ENCODE peak calls at places on chromosomes 11 and 22, in seven cellular contexts. F is ovary, C is AG04450, W is stomach, K is GM23338, J is breast epithelium, P is AG10803. Z is an unnamed sample.

GRCh38 chr11:32830413-32830738 is 649 bp downstream of the PRRG4 start:
- DNase-seq in J (peak), F (no peak), W (peak), P (no peak), C (no peak), K (peak), Z (no peak)

GRCh38 chr11:72637926-72638325 is 36.3 kb downstream of the PDE2A start:
- DNase-seq in C (no peak), F (no peak), W (no peak), P (no peak), J (no peak), K (no peak), Z (no peak)

GRCh38 chr22:45240810-45241631 is at the start of gene KIAA0930:
- DNase-seq in K (peak), F (peak), C (peak), W (peak), J (peak), P (peak), Z (peak)

GRCh38 chr11:79415411-79415810 is 25.4 kb downstream of the TENM4 start:
- DNase-seq in J (no peak), F (no peak), K (no peak), W (no peak), P (no peak), C (no peak), Z (no peak)

GRCh38 chr11:18312012-18312411 is 9.9 kb downstream of the HPS5 start:
- DNase-seq in K (no peak), P (peak), F (no peak), W (no peak), C (no peak), J (no peak), Z (no peak)

GRCh38 chr11:3137486-3138177 is 27.5 kb downstream of the OSBPL5 start:
- DNase-seq in K (no peak), P (no peak), J (no peak), W (no peak), F (no peak), C (no peak), Z (no peak)

GRCh38 chr22:31192513-31192912 is 19.6 kb upstream of the LIMK2 start:
- DNase-seq in F (no peak), K (no peak), J (no peak), C (peak), P (peak), W (no peak), Z (no peak)

GRCh38 chr11:61023086-61024035 is 51.9 kb downstream of the CD6 start:
- DNase-seq in F (no peak), C (no peak), P (no peak), W (peak), J (no peak), K (no peak), Z (no peak)

GRCh38 chr11:131005829-131006228 is 89.5 kb upstream of the SNX19 start:
- DNase-seq in C (no peak), W (no peak), P (no peak), J (no peak), F (no peak), K (no peak), Z (no peak)

GRCh38 chr11:130124096-130124495 is 35.5 kb upstream of the ST14 start:
- DNase-seq in W (peak), P (peak), F (no peak), J (no peak), K (no peak), C (peak), Z (no peak)

GRCh38 chr11:83717551-83717950 is 431.4 kb upstream of the CCDC90B start:
- DNase-seq in F (no peak), C (no peak), J (no peak), P (no peak), W (no peak), K (peak), Z (no peak)

GRCh38 chr11:15927196-15927865 is 429.0 kb downstream of the SOX6 start:
- DNase-seq in C (no peak), P (no peak), K (no peak), J (no peak), F (no peak), W (no peak), Z (no peak)

GRCh38 chr11:19393941-19394340 is 153.2 kb upstream of the E2F8 start:
- DNase-seq in K (no peak), W (no peak), F (no peak), P (peak), C (no peak), J (no peak), Z (no peak)

GRCh38 chr11:66834943-66835342 is 8.3 kb upstream of the RCE1 start:
- DNase-seq in P (no peak), W (no peak), K (no peak), C (no peak), J (no peak), F (no peak), Z (no peak)

GRCh38 chr11:35619754-35620640 is 1.7 kb downstream of the FJX1 start:
- DNase-seq in J (no peak), K (peak), W (no peak), C (no peak), F (peak), P (no peak), Z (peak)

GRCh38 chr22:49469896-49470740 is 357.6 kb downstream of the BRD1 start:
- DNase-seq in C (no peak), K (peak), J (no peak), W (no peak), P (no peak), F (no peak), Z (no peak)

GRCh38 chr11:111455291-111456085 is 56.7 kb downstream of the BTG4 start:
- DNase-seq in K (no peak), W (no peak), F (no peak), J (no peak), P (no peak), C (no peak), Z (no peak)

GRCh38 chr11:83816572-83817187 is 530.5 kb upstream of the CCDC90B start:
- DNase-seq in F (no peak), J (no peak), W (no peak), C (no peak), P (peak), K (peak), Z (no peak)

GRCh38 chr11:70736937-70737640 is 338.8 kb downstream of the CTTN start:
- DNase-seq in J (no peak), P (no peak), W (no peak), F (no peak), C (no peak), K (no peak), Z (no peak)

GRCh38 chr11:16604784-16605439 is 133.5 kb upstream of the C11orf58 start:
- DNase-seq in F (no peak), C (no peak), J (no peak), P (peak), K (peak), W (peak), Z (peak)

GRCh38 chr22:38802671-38803121 is 8.8 kb upstream of the DNAL4 start:
- DNase-seq in J (peak), F (peak), P (peak), C (peak), K (peak), W (peak), Z (no peak)

GRCh38 chr11:33802414-33802950 is 28.2 kb upstream of the FBXO3 start:
- DNase-seq in J (no peak), C (peak), W (peak), K (peak), F (peak), P (peak), Z (peak)

GRCh38 chr11:130407978-130408377 is 20.4 kb downstream of the ADAMTS8 start:
- DNase-seq in W (no peak), K (no peak), C (no peak), F (no peak), J (no peak), P (peak), Z (no peak)

GRCh38 chr11:134664863-134665535 is 253.0 kb upstream of the B3GAT1 start:
- DNase-seq in J (no peak), C (no peak), P (no peak), W (peak), K (no peak), F (no peak), Z (no peak)

GRCh38 chr11:91932151-91932821 is 292.3 kb upstream of the FAT3 start:
- DNase-seq in P (peak), K (peak), F (no peak), C (no peak), W (no peak), J (no peak), Z (no peak)

GRCh38 chr11:62546937-62547625 is 475 bp upstream of the AHNAK start:
- DNase-seq in F (no peak), P (no peak), K (peak), W (no peak), C (no peak), J (no peak), Z (no peak)

GRCh38 chr11:62545437-62546243 is 966 bp downstream of the AHNAK start:
- DNase-seq in W (peak), J (peak), P (peak), F (peak), K (peak), C (peak), Z (no peak)

GRCh38 chr11:62548545-62549335 is 2.1 kb upstream of the AHNAK start:
- DNase-seq in C (no peak), F (no peak), P (no peak), W (peak), K (no peak), J (no peak), Z (no peak)

GRCh38 chr11:62546244-62546936 is at the start of gene AHNAK:
- DNase-seq in K (peak), J (peak), P (peak), F (peak), C (no peak), W (peak), Z (peak)

GRCh38 chr11:62547691-62548281 is 1.2 kb upstream of the AHNAK start:
- DNase-seq in C (no peak), W (peak), F (no peak), P (no peak), J (peak), K (no peak), Z (no peak)
- H3K4me3 ChIP-seq in C (peak), W (peak), F (peak), P (peak), J (peak), K (peak), Z (no peak)

DNA sequence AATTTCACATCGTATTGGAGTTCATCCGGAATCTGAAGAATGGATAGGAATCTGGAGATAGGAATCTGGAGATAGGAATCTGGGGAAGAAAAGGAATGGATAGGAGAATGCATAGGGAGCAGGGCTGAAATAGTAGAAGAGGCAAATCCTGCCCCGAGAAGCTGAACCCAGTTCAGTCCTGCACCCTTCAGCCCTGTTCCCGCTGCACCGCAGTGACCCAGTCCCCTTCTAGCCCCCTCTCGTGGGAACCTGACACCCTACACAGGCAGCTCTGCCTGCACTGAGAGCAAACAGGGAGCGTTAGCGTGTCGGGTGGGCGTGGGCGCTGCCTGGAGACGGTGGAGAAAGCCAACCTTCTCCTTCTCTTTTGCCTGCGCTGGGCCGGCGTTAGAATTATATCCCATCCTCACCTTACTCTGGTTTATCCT is 1.1 kb upstream of the CCKBR start:
- DNase-seq in J (no peak), F (no peak), C (no peak), P (no peak), K (peak), W (peak), Z (peak)
- H3K4me3 ChIP-seq in J (peak), F (peak), C (no peak), P (no peak), K (peak), W (peak), Z (peak)

DNA sequence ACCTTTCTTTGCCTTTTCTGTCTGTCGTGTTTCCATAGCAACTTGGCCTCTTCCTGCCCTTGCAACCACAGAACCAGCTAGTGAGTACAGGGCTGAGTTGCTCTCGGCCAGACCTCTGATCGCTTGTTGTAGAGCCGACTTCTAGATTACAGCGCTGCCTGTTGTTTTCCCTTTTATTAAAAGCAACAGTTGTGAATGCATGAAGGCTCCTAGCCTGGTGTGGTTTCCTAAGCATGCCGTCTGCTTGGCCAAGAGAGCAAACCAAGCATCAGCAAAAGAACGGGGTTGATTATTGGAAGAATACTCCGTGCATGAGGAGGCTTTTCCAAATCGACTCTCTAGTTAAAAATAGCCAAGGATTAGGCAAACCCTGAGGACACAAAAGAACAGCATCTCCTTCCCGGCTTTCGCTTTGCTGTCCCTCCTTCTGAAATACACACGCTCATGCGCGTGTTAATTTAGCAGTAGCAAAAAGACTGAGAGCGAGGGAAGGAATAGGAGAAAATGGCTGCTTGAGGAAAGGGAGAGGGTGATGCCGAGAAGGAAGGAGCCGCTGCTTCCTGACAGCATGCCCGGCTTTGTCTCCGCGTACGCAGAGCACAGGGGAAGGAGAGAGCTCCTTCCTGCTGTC is 71.5 kb upstream of the TTC12 start:
- DNase-seq in P (peak), W (no peak), C (no peak), F (peak), J (no peak), K (peak), Z (no peak)
- H3K4me3 ChIP-seq in P (peak), W (peak), C (peak), F (peak), J (peak), K (no peak), Z (no peak)

GRCh38 chr11:45321031-45321595 is 35.0 kb upstream of the SYT13 start:
- DNase-seq in W (no peak), P (no peak), K (no peak), C (no peak), F (no peak), J (no peak), Z (no peak)
- H3K4me3 ChIP-seq in W (no peak), P (no peak), K (no peak), C (no peak), F (no peak), J (no peak), Z (no peak)

GRCh38 chr11:125551835-125552342 is 17.4 kb upstream of the EI24 start:
- DNase-seq in K (no peak), J (no peak), F (no peak), W (no peak), P (no peak), C (no peak), Z (no peak)

GRCh38 chr11:125552927-125553326 is 16.4 kb upstream of the EI24 start:
- DNase-seq in F (no peak), C (no peak), W (no peak), K (no peak), J (no peak), P (no peak), Z (no peak)

GRCh38 chr11:125550780-125551179 is 18.5 kb upstream of the EI24 start:
- DNase-seq in W (no peak), F (no peak), K (no peak), C (no peak), J (no peak), P (no peak), Z (no peak)

GRCh38 chr11:125553357-125553756 is 15.9 kb upstream of the EI24 start:
- DNase-seq in P (no peak), C (no peak), W (no peak), J (no peak), K (no peak), F (no peak), Z (no peak)

DNA sequence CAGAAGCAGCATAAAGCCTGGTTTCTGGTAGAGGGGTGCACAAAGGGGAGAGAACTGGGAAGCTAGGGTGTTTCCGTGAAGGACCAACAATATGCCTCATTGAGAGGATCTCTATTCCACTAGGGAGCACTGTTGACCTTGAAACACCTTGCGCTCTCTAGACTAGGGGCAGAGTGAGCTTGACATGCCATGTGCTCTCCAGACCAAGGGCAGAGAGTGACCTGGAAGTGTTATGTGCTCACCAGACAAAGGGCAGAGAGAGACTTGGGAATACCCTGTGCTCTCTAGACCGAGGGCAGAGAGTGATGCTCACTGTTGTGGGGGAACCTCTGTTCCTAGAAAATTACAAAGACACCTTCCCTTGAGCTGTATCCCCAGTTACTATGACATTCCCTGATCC is 15.2 kb upstream of the EI24 start:
- DNase-seq in F (no peak), J (no peak), K (no peak), W (no peak), C (no peak), P (no peak), Z (no peak)
- H3K4me3 ChIP-seq in F (no peak), J (no peak), K (no peak), W (no peak), C (no peak), P (no peak), Z (no peak)

GRCh38 chr11:7524831-7525230 is 11.0 kb downstream of the PPFIBP2 start:
- DNase-seq in P (no peak), K (no peak), J (no peak), F (no peak), W (no peak), C (no peak), Z (no peak)
- H3K4me3 ChIP-seq in P (no peak), K (no peak), J (no peak), F (no peak), W (no peak), C (no peak), Z (no peak)

GRCh38 chr11:64396079-64396591 is 37.2 kb downstream of the RPS6KA4 start:
- DNase-seq in K (peak), C (no peak), F (no peak), J (no peak), P (no peak), W (no peak), Z (peak)
- H3K4me3 ChIP-seq in K (peak), C (no peak), F (no peak), J (no peak), P (no peak), W (no peak), Z (peak)

GRCh38 chr11:62922653-62923371 is 1.6 kb upstream of the CHRM1 start:
- DNase-seq in P (no peak), C (no peak), W (no peak), J (peak), K (peak), F (no peak), Z (no peak)
- H3K4me3 ChIP-seq in P (no peak), C (peak), W (no peak), J (no peak), K (peak), F (no peak), Z (no peak)

Z was measured in WERI-Rb-1.